ENCODE peak calls at places on chromosomes 13 and 19, in five cellular contexts. R is caudate nucleus; U is activated T-cell treated with anti-CD3 and anti-CD28 coated beads, Interleukin-2, amount 50 U/mL, for 72 hours; O is activated naive CD4-positive, alpha-beta T cell; C is gastrocnemius medialis. E is an unnamed sample.

GRCh38 chr19:41690801-41691065 is 2.7 kb upstream of the CEACAM7 start:
- DNase-seq in R (no peak), U (no peak), O (no peak), C (no peak), E (no peak)

GRCh38 chr19:13817018-13817614 is 21.9 kb downstream of the ZSWIM4 start:
- DNase-seq in R (no peak), U (peak), O (no peak), C (no peak), E (no peak)

GRCh38 chr13:113135281-113135760 is 12.7 kb downstream of the F10 start:
- DNase-seq in R (no peak), U (no peak), O (no peak), C (no peak), E (no peak)

GRCh38 chr19:31818740-31819228 is 469.5 kb upstream of the TSHZ3 start:
- DNase-seq in R (no peak), U (no peak), O (no peak), C (no peak), E (no peak)

GRCh38 chr13:100382787-100383186 is 205.8 kb downstream of the GGACT start:
- DNase-seq in R (no peak), U (no peak), O (no peak), C (no peak), E (peak)

GRCh38 chr13:35484384-35484783 is 7.9 kb upstream of the MAB21L1 start:
- DNase-seq in R (no peak), U (no peak), O (no peak), C (no peak), E (no peak)

GRCh38 chr13:34700155-34700554 is 241.9 kb upstream of the NBEA start:
- DNase-seq in R (no peak), U (no peak), O (no peak), C (no peak), E (no peak)

GRCh38 chr13:47250141-47250540 is 353.3 kb upstream of the HTR2A start:
- DNase-seq in R (no peak), U (no peak), O (no peak), C (no peak), E (peak)

GRCh38 chr13:23666576-23666975 is 96.4 kb downstream of the TNFRSF19 start:
- DNase-seq in R (no peak), U (no peak), O (no peak), C (no peak), E (no peak)

GRCh38 chr19:35704218-35704617 is at the start of gene ZBTB32:
- DNase-seq in R (no peak), U (peak), O (no peak), C (no peak), E (peak)

GRCh38 chr13:113558461-113558860 is 26.1 kb upstream of the TFDP1 start:
- DNase-seq in R (no peak), U (no peak), O (no peak), C (no peak), E (no peak)

GRCh38 chr13:103134271-103134670 is 68.1 kb upstream of the SLC10A2 start:
- DNase-seq in R (no peak), U (no peak), O (no peak), C (no peak), E (no peak)

GRCh38 chr19:44587863-44588752 is 25.3 kb upstream of the IGSF23 start:
- DNase-seq in R (no peak), U (peak), O (no peak), C (no peak), E (peak)

GRCh38 chr19:51421229-51422052 is 4.0 kb upstream of the SIGLEC10 start:
- DNase-seq in R (no peak), U (no peak), O (no peak), C (no peak), E (no peak)

GRCh38 chr13:68173111-68173510 is 943.0 kb upstream of the PCDH9 start:
- DNase-seq in R (no peak), U (no peak), O (no peak), C (no peak), E (no peak)

GRCh38 chr19:55352746-55353145 is 1.8 kb downstream of the COX6B2 start:
- DNase-seq in R (no peak), U (no peak), O (no peak), C (no peak), E (no peak)

GRCh38 chr13:24381539-24382265 is 72.3 kb downstream of the C1QTNF9 start:
- DNase-seq in R (no peak), U (no peak), O (no peak), C (no peak), E (peak)

GRCh38 chr19:21022996-21023395 is 2.5 kb downstream of the ZNF430 start:
- DNase-seq in R (no peak), U (peak), O (no peak), C (no peak), E (peak)

GRCh38 chr19:12790628-12791344 is 500 bp upstream of the JUNB start:
- DNase-seq in R (no peak), U (no peak), O (no peak), C (no peak), E (no peak)

GRCh38 chr19:11236324-11237301 is 2.8 kb upstream of the ANGPTL8 start:
- DNase-seq in R (no peak), U (no peak), O (no peak), C (no peak), E (no peak)

GRCh38 chr13:114017028-114017630 is 43.3 kb upstream of the C13orf46 start:
- DNase-seq in R (no peak), U (no peak), O (no peak), C (no peak), E (peak)

GRCh38 chr19:57317503-57317902 is 2.8 kb upstream of the ZNF543 start:
- DNase-seq in R (no peak), U (no peak), O (no peak), C (peak), E (no peak)

GRCh38 chr13:19864339-19865309 is 1.2 kb upstream of the ZMYM5 start:
- DNase-seq in R (peak), U (peak), O (peak), C (peak), E (peak)

GRCh38 chr19:13234518-13234917 is 84.3 kb downstream of the IER2 start:
- DNase-seq in R (no peak), U (peak), O (no peak), C (no peak), E (peak)

GRCh38 chr13:36910545-36910944 is 9.5 kb downstream of the SMAD9 start:
- DNase-seq in R (no peak), U (no peak), O (no peak), C (no peak), E (no peak)

GRCh38 chr19:30784850-30785459 is 412.8 kb downstream of the ZNF536 start:
- DNase-seq in R (no peak), U (peak), O (no peak), C (peak), E (peak)

GRCh38 chr19:6412111-6412999 is 12.3 kb downstream of the KHSRP start:
- DNase-seq in R (no peak), U (peak), O (no peak), C (no peak), E (peak)

GRCh38 chr13:49731766-49732165 is 40.5 kb upstream of the EBPL start:
- DNase-seq in R (no peak), U (no peak), O (no peak), C (no peak), E (peak)

GRCh38 chr19:11736696-11737095 is 2.0 kb downstream of the ZNF823 start:
- DNase-seq in R (no peak), U (peak), O (no peak), C (peak), E (peak)

GRCh38 chr13:30371649-30372265 is 50.5 kb upstream of the UBE2L5 start:
- DNase-seq in R (no peak), U (peak), O (no peak), C (no peak), E (peak)

GRCh38 chr13:73268306-73268705 is 209.5 kb downstream of the KLF5 start:
- DNase-seq in R (no peak), U (no peak), O (no peak), C (peak), E (peak)

GRCh38 chr19:56566904-56567273 is 379 bp upstream of the ZNF470 start:
- DNase-seq in R (peak), U (peak), O (no peak), C (no peak), E (peak)

GRCh38 chr19:58563034-58563573 is 4.7 kb upstream of the UBE2M start:
- DNase-seq in R (no peak), U (peak), O (no peak), C (peak), E (peak)

GRCh38 chr19:48745208-48745995 is 1.3 kb downstream of the IZUMO1 start:
- DNase-seq in R (peak), U (peak), O (no peak), C (peak), E (peak)

GRCh38 chr19:38663957-38664502 is 16.6 kb downstream of the ACTN4 start:
- DNase-seq in R (peak), U (no peak), O (no peak), C (peak), E (no peak)

GRCh38 chr19:45231891-45232290 is 13.3 kb downstream of the EXOC3L2 start:
- DNase-seq in R (no peak), U (no peak), O (no peak), C (no peak), E (no peak)

GRCh38 chr13:26037302-26037701 is 14.5 kb downstream of the SHISA2 start:
- DNase-seq in R (peak), U (peak), O (no peak), C (no peak), E (peak)

GRCh38 chr13:51488212-51488611 is 35.4 kb upstream of the INTS6 start:
- DNase-seq in R (no peak), U (no peak), O (no peak), C (no peak), E (no peak)

GRCh38 chr19:55668603-55669348 is 6.2 kb upstream of the EPN1 start:
- DNase-seq in R (no peak), U (no peak), O (no peak), C (no peak), E (no peak)